ENCODE peak calls at places on chromosomes 12 and 14, in eight cellular contexts. V is esophagus squamous epithelium, Q is spleen, E is HCT116, H is adrenal gland, D is heart left ventricle, L is ovary, F is Peyer's patch. U is an unnamed sample. For H3K4me1, the result is how much of the 10 kb centered on the place peaks cover.

GRCh38 chr12:58458093-58458492 is 462.2 kb downstream of the LRIG3 start:
- DNase-seq in E (no peak), H (no peak), V (no peak), F (no peak), L (no peak), Q (no peak), D (no peak), U (no peak)

GRCh38 chr12:91432079-91432478 is 249.5 kb upstream of the DCN start:
- DNase-seq in D (no peak), L (no peak), V (no peak), F (no peak), H (no peak), E (no peak), Q (no peak), U (no peak)

GRCh38 chr14:101116065-101116464 is 212.5 kb upstream of the RTL1 start:
- DNase-seq in F (no peak), E (no peak), H (no peak), L (no peak), Q (no peak), V (no peak), D (no peak), U (no peak)

GRCh38 chr12:2256453-2256852 is 203.7 kb downstream of the CACNA1C start:
- DNase-seq in H (no peak), Q (no peak), F (no peak), D (no peak), V (no peak), L (no peak), E (no peak), U (no peak)

GRCh38 chr14:105408592-105408991 is 10.3 kb downstream of the TEX22 start:
- DNase-seq in L (no peak), Q (no peak), H (no peak), V (no peak), F (no peak), D (no peak), E (no peak), U (no peak)

GRCh38 chr14:68372363-68372762 is 420.5 kb downstream of the ZFP36L1 start:
- DNase-seq in L (no peak), H (no peak), E (no peak), Q (no peak), F (no peak), V (no peak), D (no peak), U (no peak)

GRCh38 chr14:73489481-73490175 is 1.1 kb upstream of the RIOX1 start:
- DNase-seq in E (no peak), L (no peak), V (no peak), Q (no peak), H (no peak), D (no peak), F (no peak), U (no peak)

GRCh38 chr12:3603576-3603975 is 112.6 kb downstream of the PRMT8 start:
- DNase-seq in L (no peak), F (no peak), D (no peak), E (no peak), V (no peak), H (no peak), Q (peak), U (no peak)

DNA sequence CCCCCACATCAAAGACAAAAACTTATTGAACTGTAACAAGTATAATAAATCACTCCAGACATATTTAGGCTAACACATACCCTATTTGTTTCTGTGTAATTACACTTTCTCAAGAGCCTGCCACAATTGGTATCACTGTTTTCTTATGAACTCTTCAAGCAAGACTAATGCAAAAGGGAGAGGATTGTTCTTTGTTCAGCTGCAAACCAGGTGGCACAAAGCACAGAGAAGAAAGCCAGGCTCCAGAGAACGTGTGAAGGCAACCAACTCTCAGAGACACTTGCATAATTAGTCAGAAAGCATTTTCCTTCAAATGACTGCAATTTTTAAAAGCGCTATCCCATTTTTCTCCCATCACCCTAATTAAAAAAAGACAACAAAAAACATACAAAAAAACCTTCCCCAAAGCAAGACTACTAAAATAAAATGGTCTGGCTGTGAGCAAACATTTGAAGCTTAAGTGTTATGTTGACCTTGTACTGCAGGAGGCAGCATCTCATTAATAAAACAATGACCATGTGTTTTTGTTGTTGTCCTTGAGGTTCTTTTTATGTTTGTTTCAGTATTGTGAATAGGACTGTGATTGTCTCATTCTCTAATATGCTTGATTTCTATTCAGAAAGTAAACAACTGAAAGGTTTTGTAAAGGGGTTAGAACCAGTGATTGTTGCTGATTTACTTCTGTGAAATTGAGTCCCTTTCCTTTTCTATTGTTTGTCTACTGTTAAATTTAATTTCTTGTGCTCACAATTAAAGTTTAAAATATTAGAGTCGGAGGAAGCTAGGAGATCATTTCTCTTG is 452.7 kb upstream of the PDE3A start:
- DNase-seq in F (no peak), H (no peak), Q (no peak), L (no peak), E (peak), D (no peak), V (no peak), U (peak)
- TF ChIP-seq CTCF in F (peak), H (no peak), Q (no peak), L (peak), E (peak), D (peak), V (peak), U (peak)

DNA sequence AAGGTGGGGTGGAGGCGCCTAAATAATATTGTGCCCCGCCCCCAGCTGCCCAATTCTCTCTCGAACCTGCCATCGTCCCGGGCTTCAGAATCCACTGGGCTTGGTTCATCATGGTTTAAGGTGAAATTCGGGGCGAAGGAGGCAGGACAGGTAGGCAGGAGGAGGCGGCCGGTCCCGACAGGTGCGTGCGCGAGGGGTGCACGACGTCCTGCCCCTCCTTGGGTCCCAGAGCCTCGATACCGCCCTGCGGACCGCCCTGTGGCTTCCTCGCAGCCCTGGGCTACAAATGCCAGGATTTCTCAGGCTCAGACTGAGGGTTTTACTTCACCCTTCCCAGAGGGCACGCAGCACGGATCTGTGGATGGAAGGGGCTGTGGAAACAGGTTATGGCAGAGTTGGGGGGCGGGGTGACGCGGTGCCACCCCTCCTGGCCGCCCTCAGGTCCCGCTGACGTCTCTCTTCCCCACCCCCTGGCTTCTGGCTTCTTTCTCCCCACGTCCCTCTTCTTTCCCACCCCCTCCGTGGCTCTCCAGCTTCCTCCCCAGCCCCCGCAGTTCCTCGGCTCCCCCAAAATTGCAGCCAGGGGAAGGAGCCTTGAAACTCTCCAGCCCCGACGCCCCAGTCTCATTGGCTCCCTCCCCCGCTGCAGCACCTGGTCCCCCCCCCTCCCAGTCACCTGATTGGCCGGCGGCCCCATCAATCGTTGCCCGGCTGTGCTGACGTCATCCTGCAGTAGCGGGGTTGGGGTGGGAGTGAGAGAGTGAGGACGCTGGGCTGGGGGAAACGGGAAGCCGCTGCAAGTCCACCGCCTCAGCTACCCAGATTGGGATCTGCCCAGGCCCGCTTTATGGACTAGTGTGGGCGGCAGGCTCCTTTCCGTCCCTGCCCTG is at the start of gene CLSTN3:
- DNase-seq in F (peak), V (no peak), H (peak), D (peak), Q (peak), L (peak), E (no peak), U (peak)
- TF ChIP-seq POLR2A in F (no peak), V (no peak), H (no peak), D (no peak), Q (no peak), L (peak), E (no peak), U (peak)

DNA sequence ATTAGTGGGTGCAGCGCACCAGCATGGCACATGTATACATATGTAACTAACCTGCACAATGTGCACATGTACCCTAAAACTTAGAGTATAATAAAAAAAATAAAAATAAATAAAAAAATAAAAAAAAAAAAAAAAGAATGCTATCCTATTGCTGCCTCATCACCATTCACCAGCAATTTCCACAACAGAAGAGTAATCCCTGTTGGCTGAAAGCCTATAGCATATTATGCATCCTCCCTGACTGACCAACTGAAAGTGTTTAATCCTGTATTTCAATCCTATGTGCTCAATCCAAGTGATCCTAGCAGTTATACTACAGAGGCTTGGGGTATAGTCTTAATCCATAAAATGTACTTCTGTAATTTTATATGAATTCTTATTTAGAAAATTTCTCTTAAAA is 18.5 kb downstream of the DICER1 start:
- DNase-seq in E (no peak), H (no peak), V (no peak), D (no peak), Q (no peak), L (no peak), F (no peak), U (no peak)
- H3K4me1 ChIP-seq in E (under half), H (under half), V (under half), D (half or more), Q (half or more), L (under half), F (under half), U (half or more)

GRCh38 chr12:54641554-54641953 is 6.6 kb downstream of the DCD start:
- DNase-seq in V (no peak), D (no peak), Q (no peak), L (no peak), F (no peak), H (no peak), E (no peak), U (no peak)
- TF ChIP-seq CTCF in V (no peak), D (no peak), Q (no peak), L (no peak), F (no peak), H (no peak), E (no peak), U (no peak)

GRCh38 chr12:57092529-57092862 is 3.6 kb downstream of the NAB2 start:
- DNase-seq in E (no peak), Q (no peak), H (no peak), F (no peak), V (no peak), L (no peak), D (no peak), U (no peak)
- TF ChIP-seq POLR2A in E (no peak), Q (no peak), H (no peak), F (no peak), V (no peak), L (no peak), D (no peak), U (no peak)

DNA sequence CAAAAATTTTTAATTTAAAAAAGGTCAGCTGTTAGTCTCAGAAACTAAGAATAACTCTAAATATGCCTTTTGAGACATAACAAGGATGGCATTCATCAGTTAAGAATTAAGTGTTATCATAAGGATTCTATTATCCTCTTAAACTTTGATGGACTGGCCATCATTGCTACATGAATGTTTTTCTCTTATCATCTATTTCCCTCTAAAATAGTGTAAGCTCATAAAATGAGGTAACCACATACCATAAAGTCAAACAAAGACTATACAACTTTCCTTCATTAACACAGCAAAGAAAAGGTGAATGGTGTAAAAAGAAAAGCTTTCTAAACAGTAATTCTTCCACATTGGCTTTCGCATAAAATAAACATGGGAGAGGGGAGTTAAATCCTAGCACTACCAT is 41.1 kb downstream of the TMTC1 start:
- DNase-seq in Q (no peak), H (no peak), F (no peak), V (no peak), E (no peak), D (no peak), L (no peak), U (no peak)
- H3K4me1 ChIP-seq in Q (under half), H (under half), F (under half), V (under half), E (under half), D (under half), L (under half), U (under half)